ENCODE peak calls at places on chromosomes 2 and 18, in five cellular contexts. O is lower lobe of right lung, L is NCI-H69, R is AG10803, Y is dermis blood vessel endothelial cell. B is an unnamed sample.

GRCh38 chr2:46545015-46545839 is 65.9 kb downstream of the TMEM247 start:
- DNase-seq in R (no peak), O (no peak), L (no peak), Y (no peak), B (no peak)

GRCh38 chr2:172313715-172314341 is 113.6 kb upstream of the ITGA6 start:
- DNase-seq in L (no peak), R (no peak), Y (no peak), O (no peak), B (no peak)

GRCh38 chr2:135703300-135703699 is 38.4 kb upstream of the UBXN4 start:
- DNase-seq in Y (no peak), O (no peak), L (no peak), R (no peak), B (no peak)

GRCh38 chr2:228318218-228318617 is 136.7 kb upstream of the SPHKAP start:
- DNase-seq in Y (no peak), L (peak; percentile 12), R (peak; percentile 17), O (no peak), B (peak; percentile 76)

GRCh38 chr2:129823044-129823443 is 156.4 kb upstream of the RAB6C start:
- DNase-seq in L (no peak), Y (no peak), R (no peak), O (no peak), B (no peak)

GRCh38 chr18:46632401-46633089 is 24.5 kb downstream of the LOXHD1 start:
- DNase-seq in L (no peak), O (no peak), Y (no peak), R (peak; percentile 2), B (peak; percentile 10)

GRCh38 chr2:217538719-217539118 is 464.1 kb downstream of the TNS1 start:
- DNase-seq in O (no peak), R (no peak), L (peak; percentile 1), Y (no peak), B (no peak)

GRCh38 chr2:95179451-95179850 is 13.8 kb downstream of the ZNF2 start:
- DNase-seq in Y (no peak), L (no peak), O (no peak), R (no peak), B (no peak)

GRCh38 chr18:58536187-58536516 is 92.7 kb downstream of the ALPK2 start:
- DNase-seq in R (no peak), O (no peak), L (no peak), Y (no peak), B (no peak)

GRCh38 chr2:19540739-19541503 is 182.5 kb upstream of the OSR1 start:
- DNase-seq in Y (no peak), O (no peak), R (peak; percentile 94), L (no peak), B (peak; percentile 22)

GRCh38 chr2:185658766-185659165 is 79.8 kb upstream of the FSIP2 start:
- DNase-seq in Y (no peak), L (no peak), O (no peak), R (no peak), B (no peak)

GRCh38 chr2:145682536-145683157 is 1162.7 kb upstream of the ZEB2 start:
- DNase-seq in R (no peak), Y (peak; percentile 9), L (no peak), O (no peak), B (peak; percentile 88)

B was measured in A673.